ENCODE peak calls at places on chromosomes 2 and 18, in six cellular contexts. C is GM23248; K is tibial nerve; Z is lower lobe of right lung; F is CD8-positive, alpha-beta memory T cell; Y is thyroid gland. B is an unnamed sample.

GRCh38 chr18:37265382-37265781 is 300.2 kb downstream of the CELF4 start:
- DNase-seq in K (no peak), F (no peak), Y (no peak), Z (no peak), C (no peak), B (no peak)

GRCh38 chr18:76874643-76875389 is 52.5 kb downstream of the ZNF236 start:
- DNase-seq in F (no peak), C (no peak), Y (no peak), Z (no peak), K (no peak), B (no peak)

GRCh38 chr2:174376967-174377366 is 18.6 kb upstream of the SCRN3 start:
- DNase-seq in Z (no peak), C (peak), K (no peak), Y (no peak), F (no peak), B (no peak)

GRCh38 chr18:72530622-72531021 is 13.5 kb downstream of the CBLN2 start:
- DNase-seq in K (no peak), Y (no peak), Z (no peak), C (no peak), F (no peak), B (no peak)

GRCh38 chr18:55522011-55522410 is 66.0 kb downstream of the TCF4 start:
- DNase-seq in Y (no peak), F (no peak), C (no peak), K (no peak), Z (no peak), B (no peak)

GRCh38 chr2:224986479-224986878 is 55.8 kb downstream of the DOCK10 start:
- DNase-seq in Y (no peak), Z (no peak), F (peak), C (no peak), K (no peak), B (no peak)

GRCh38 chr2:8587920-8588830 is 93.7 kb upstream of the ID2 start:
- DNase-seq in C (no peak), K (no peak), Z (peak), F (no peak), Y (no peak), B (no peak)

GRCh38 chr18:5890606-5891360 is 4.5 kb downstream of the TMEM200C start:
- DNase-seq in K (no peak), C (no peak), Z (peak), F (peak), Y (peak), B (no peak)

GRCh38 chr2:108413731-108414130 is 35.3 kb upstream of the GCC2 start:
- DNase-seq in K (no peak), C (peak), F (no peak), Z (no peak), Y (no peak), B (no peak)

GRCh38 chr2:52571380-52572347 is 1195.9 kb upstream of the CHAC2 start:
- DNase-seq in F (no peak), Y (no peak), Z (no peak), K (no peak), C (no peak), B (no peak)

GRCh38 chr2:42925742-42926437 is 133.5 kb upstream of the HAAO start:
- DNase-seq in F (no peak), Z (no peak), C (peak), K (no peak), Y (peak), B (peak)

GRCh38 chr2:28643911-28644334 is 107.7 kb upstream of the PPP1CB start:
- DNase-seq in Y (no peak), K (no peak), F (no peak), Z (no peak), C (peak), B (peak)

GRCh38 chr2:6866239-6866745 is 585 bp upstream of the CMPK2 start:
- DNase-seq in K (no peak), C (peak), Y (peak), Z (no peak), F (peak), B (peak)

GRCh38 chr2:23312996-23313606 is 71.9 kb upstream of the KLHL29 start:
- DNase-seq in Y (peak), Z (no peak), C (no peak), F (no peak), K (no peak), B (no peak)

GRCh38 chr18:76767954-76768353 is 54.4 kb upstream of the ZNF236 start:
- DNase-seq in Y (no peak), K (no peak), C (no peak), F (no peak), Z (no peak), B (no peak)

GRCh38 chr18:59967878-59968277 is 68.1 kb downstream of the PMAIP1 start:
- DNase-seq in Z (no peak), C (no peak), K (no peak), Y (no peak), F (no peak), B (no peak)

GRCh38 chr2:187084524-187084923 is 235.6 kb upstream of the ZSWIM2 start:
- DNase-seq in K (no peak), C (no peak), Z (no peak), Y (no peak), F (no peak), B (no peak)
- H3K4me3 ChIP-seq in K (no peak), C (no peak), Z (no peak), Y (no peak), F (no peak), B (no peak)

DNA sequence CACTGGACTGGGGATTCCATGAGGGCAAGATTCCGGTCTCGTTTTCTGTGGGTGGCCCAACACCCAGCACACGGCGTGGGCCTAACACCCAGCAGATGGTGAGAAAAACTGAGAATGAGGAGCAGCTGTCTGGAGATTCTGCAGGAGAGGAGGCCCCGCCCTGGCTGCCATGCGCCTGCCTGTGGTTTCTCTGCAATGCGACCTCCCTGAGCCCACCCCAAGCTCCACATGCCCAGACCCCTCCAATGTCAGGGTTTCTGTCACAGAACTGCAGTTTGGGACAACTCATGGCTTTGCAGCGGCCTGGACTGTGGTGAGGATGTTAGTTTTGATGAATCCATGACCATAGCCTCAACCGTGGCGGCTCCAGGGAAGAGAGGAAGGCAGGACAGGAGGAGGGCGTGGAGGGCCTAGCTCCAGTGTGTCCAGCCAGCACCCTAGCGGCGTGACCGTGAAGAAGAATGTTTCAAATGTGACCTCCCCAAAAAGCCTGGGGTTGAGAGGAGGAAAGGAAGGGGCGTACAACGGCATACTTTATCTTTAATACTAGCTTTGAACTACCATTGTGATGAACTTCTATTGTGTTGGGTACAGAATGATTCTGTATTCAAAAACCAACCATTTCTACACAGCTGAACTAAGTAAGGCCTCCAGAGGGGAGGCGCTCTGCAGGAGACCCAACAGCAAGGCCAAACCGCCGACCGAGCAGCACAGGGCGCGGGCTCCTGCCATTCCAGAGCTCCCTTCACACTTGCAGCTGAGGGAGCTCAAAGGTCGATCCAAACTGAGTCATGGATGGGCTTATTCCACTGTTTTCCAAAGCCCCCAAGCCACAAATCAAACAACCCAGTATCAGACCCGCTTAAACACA is 3.4 kb downstream of the PXDN start:
- DNase-seq in Y (no peak), C (no peak), K (no peak), F (no peak), Z (peak), B (peak)
- H3K4me3 ChIP-seq in Y (no peak), C (no peak), K (no peak), F (no peak), Z (no peak), B (no peak)

GRCh38 chr2:219059725-219060682 is 717 bp downstream of the IHH start:
- DNase-seq in Z (no peak), K (no peak), Y (no peak), C (peak), F (no peak), B (no peak)
- H3K4me3 ChIP-seq in Z (peak), K (no peak), Y (peak), C (no peak), F (no peak), B (no peak)

GRCh38 chr2:25041307-25041927 is 459 bp upstream of the EFR3B start:
- DNase-seq in K (peak), Y (peak), Z (peak), F (no peak), C (peak), B (peak)
- H3K4me3 ChIP-seq in K (peak), Y (peak), Z (peak), F (peak), C (peak), B (peak)

DNA sequence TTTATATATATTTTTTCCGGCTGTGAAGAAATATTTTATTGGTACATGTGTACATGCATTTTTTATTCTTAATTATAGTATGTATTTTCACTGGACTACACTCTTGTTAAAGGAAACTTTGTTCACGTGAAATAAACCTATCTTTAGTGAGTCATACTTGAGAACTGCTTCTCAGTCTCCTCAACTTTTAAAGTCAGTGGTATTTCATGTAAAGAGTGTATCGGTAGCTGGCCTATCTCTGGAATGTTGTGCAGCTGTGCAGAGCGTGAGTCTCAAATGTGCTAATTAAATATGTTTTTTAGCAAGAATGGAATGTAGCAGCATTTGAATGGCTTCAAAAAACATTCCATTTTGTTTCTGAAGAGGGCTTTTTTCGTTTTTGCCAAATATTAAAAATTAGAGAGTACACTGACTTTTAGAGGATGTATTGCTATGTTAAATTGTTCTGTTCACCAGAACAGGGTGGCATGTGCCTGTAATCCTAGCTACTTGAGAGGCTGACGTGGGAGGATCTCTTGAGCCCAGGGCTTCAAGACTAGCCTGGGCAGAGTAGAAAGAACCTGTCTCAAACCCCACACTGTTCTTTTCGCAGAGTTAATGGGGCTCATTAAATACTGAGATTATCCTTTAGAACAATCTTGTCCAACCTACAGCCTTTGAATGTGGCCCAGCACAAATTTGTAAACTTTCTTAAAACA is 14.3 kb downstream of the SPTBN1 start:
- DNase-seq in F (no peak), K (no peak), Y (no peak), C (peak), Z (no peak), B (no peak)
- H3K4me3 ChIP-seq in F (no peak), K (no peak), Y (no peak), C (no peak), Z (no peak), B (no peak)

DNA sequence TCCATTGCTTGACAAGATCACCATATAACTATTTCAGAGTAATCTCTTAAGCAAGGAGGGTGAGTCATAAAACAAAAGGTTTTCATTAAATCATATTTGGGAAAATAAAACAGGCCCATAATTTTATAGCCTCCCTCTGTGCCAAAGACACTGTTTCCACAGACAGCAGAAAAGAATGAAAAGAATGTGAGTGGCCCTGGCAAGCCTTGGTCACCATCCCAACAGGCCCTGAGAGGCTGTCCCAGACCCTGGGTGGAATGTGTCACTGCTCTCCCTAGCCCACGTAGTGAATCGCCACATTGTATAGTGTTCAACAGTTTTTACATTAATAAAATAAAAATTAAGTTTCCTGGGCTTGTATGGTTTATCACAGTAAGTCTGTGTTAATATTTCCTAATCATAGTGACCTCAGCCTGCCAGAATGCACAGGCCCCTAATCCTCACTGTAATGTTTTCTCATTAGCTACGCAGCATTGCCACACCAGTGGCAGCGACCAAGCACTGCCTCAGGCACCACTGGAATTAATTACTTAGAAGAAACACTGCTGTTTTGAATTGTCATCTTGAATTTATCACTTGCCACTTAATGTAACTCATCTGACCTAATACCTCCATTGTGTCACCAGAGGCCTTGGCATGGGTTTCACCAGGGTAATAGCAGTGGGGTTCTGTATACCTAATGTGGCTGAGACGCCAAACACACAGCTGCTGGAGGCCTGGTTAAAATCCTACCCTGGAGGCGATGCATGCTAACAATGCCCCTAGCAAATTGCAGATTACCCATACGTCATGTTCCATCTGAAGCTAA is 401.8 kb downstream of the LNPK start:
- DNase-seq in Z (no peak), C (peak), K (no peak), F (no peak), Y (peak), B (no peak)
- H3K4me3 ChIP-seq in Z (no peak), C (peak), K (no peak), F (no peak), Y (no peak), B (no peak)

GRCh38 chr2:104434363-104434792 is 419.5 kb upstream of the POU3F3 start:
- DNase-seq in Z (peak), F (no peak), K (no peak), Y (peak), C (peak), B (no peak)
- H3K4me3 ChIP-seq in Z (peak), F (no peak), K (no peak), Y (no peak), C (no peak), B (no peak)

DNA sequence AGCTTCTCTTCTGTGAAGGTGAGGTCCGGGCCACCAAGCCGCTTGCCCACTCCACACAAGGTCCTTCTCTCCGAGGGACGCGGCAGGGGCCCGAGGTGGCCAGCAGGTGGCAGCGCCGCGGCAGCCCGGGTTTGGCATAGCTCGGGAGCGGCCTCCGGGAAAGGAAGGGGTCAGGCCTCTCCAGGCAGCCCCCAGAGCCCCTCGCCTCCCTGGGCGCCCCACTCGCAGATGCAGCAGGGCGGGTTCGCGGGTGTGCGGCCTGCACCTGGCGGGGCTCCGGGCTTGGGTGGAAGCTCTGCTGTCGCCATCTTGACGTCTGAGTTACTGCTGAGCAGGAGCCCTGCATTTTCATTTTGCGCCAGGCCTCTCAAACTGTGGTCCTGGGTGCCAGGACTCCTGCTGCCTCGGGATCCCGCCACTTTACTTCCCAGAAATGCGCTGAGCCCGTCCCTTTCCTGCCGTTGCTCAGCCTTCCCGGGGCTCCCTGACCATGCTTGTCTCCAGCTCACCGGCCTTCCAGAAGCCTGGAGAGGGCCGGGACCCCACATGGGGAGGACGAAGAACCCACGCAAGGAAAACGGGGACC is 18.6 kb upstream of the NCL start:
- DNase-seq in C (peak), Y (peak), Z (peak), F (peak), K (peak), B (peak)
- H3K4me3 ChIP-seq in C (peak), Y (peak), Z (peak), F (peak), K (peak), B (peak)

GRCh38 chr18:35410561-35410960 is 33.4 kb upstream of the ZNF396 start:
- DNase-seq in Z (no peak), F (no peak), K (no peak), Y (no peak), C (no peak), B (no peak)

GRCh38 chr18:35409921-35410320 is 32.8 kb upstream of the ZNF396 start:
- DNase-seq in Z (no peak), Y (no peak), C (peak), F (no peak), K (no peak), B (no peak)

GRCh38 chr18:35415511-35416427 is 38.6 kb upstream of the ZNF396 start:
- DNase-seq in Z (no peak), Y (no peak), C (peak), F (no peak), K (no peak), B (no peak)

GRCh38 chr18:35417223-35417622 is 40.1 kb upstream of the ZNF396 start:
- DNase-seq in Z (no peak), Y (no peak), K (no peak), C (no peak), F (no peak), B (no peak)

DNA sequence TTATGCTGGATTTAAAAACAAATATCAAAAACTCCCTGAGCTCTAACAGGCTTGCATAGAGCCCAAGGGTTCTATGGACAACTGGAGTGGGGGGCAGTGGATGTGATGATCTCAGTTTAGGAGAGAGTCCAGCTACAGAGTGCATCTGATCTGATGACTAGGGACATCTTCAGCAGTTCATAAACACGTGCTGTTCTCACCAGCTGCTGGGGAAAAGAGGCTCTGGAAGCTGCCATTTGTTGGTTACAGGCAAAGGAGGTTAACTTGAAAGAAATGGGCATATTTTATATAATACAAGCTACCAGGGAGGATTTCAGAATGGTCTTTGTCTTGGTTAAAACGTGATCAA is 36.0 kb upstream of the ZNF396 start:
- DNase-seq in F (no peak), C (no peak), K (no peak), Z (no peak), Y (no peak), B (no peak)
- H3K4me3 ChIP-seq in F (no peak), C (no peak), K (no peak), Z (no peak), Y (no peak), B (no peak)

GRCh38 chr18:32310119-32310518 is 120.3 kb downstream of the MEP1B start:
- DNase-seq in Y (no peak), F (no peak), K (no peak), C (peak), Z (no peak), B (no peak)

GRCh38 chr18:32303400-32303799 is 113.6 kb downstream of the MEP1B start:
- DNase-seq in K (no peak), F (no peak), Z (no peak), Y (no peak), C (no peak), B (no peak)

GRCh38 chr18:32302806-32303205 is 113.0 kb downstream of the MEP1B start:
- DNase-seq in F (no peak), Y (no peak), C (no peak), Z (no peak), K (no peak), B (no peak)

GRCh38 chr18:32308493-32309120 is 118.8 kb downstream of the MEP1B start:
- DNase-seq in K (no peak), Y (no peak), Z (no peak), F (no peak), C (peak), B (peak)
- H3K4me3 ChIP-seq in K (no peak), Y (no peak), Z (no peak), F (no peak), C (peak), B (no peak)